ENCODE peak calls at places on chromosomes 2 and 18, in five cellular contexts. One of them, this sample, is unnamed.

GRCh38 chr2:149773006-149773405 is 185.4 kb upstream of the MMADHC start:
- DNase-seq in neuronal stem cell: no peak
- DNase-seq in IMR-90: no peak
- DNase-seq in H1: no peak
- DNase-seq in mesenchymal stem cell: no peak
- DNase-seq in this sample: no peak

GRCh38 chr18:50956116-50956515 is 11.7 kb upstream of the ELAC1 start:
- DNase-seq in neuronal stem cell: no peak
- DNase-seq in IMR-90: no peak
- DNase-seq in H1: no peak
- DNase-seq in mesenchymal stem cell: no peak
- DNase-seq in this sample: peak

GRCh38 chr2:172887280-172887679 is 151.6 kb downstream of the RAPGEF4 start:
- DNase-seq in neuronal stem cell: no peak
- DNase-seq in IMR-90: no peak
- DNase-seq in H1: no peak
- DNase-seq in mesenchymal stem cell: no peak
- DNase-seq in this sample: peak

GRCh38 chr2:199692489-199692888 is 158.5 kb downstream of the FTCDNL1 start:
- DNase-seq in neuronal stem cell: no peak
- DNase-seq in IMR-90: no peak
- DNase-seq in H1: no peak
- DNase-seq in mesenchymal stem cell: peak
- DNase-seq in this sample: no peak

GRCh38 chr2:120899799-120900198 is 164.1 kb downstream of the GLI2 start:
- DNase-seq in neuronal stem cell: no peak
- DNase-seq in IMR-90: no peak
- DNase-seq in H1: no peak
- DNase-seq in mesenchymal stem cell: no peak
- DNase-seq in this sample: no peak

GRCh38 chr18:63131106-63131943 is 188.2 kb downstream of the BCL2 start:
- DNase-seq in neuronal stem cell: peak
- DNase-seq in IMR-90: peak
- DNase-seq in H1: no peak
- DNase-seq in mesenchymal stem cell: peak
- DNase-seq in this sample: peak

GRCh38 chr2:152228215-152228614 is 52.7 kb upstream of the STAM2 start:
- DNase-seq in neuronal stem cell: no peak
- DNase-seq in IMR-90: peak
- DNase-seq in H1: no peak
- DNase-seq in mesenchymal stem cell: peak
- DNase-seq in this sample: no peak

GRCh38 chr18:79645291-79645983 is 34.2 kb upstream of the CTDP1 start:
- DNase-seq in neuronal stem cell: no peak
- DNase-seq in IMR-90: no peak
- DNase-seq in H1: no peak
- DNase-seq in mesenchymal stem cell: no peak
- DNase-seq in this sample: no peak

GRCh38 chr2:138177693-138178092 is 213.4 kb downstream of the HNMT start:
- DNase-seq in neuronal stem cell: no peak
- DNase-seq in IMR-90: no peak
- DNase-seq in H1: no peak
- DNase-seq in mesenchymal stem cell: no peak
- DNase-seq in this sample: no peak

GRCh38 chr18:6729247-6730091 is at the start of gene ARHGAP28:
- DNase-seq in neuronal stem cell: peak
- DNase-seq in IMR-90: peak
- DNase-seq in H1: peak
- DNase-seq in mesenchymal stem cell: peak
- DNase-seq in this sample: peak

GRCh38 chr2:66573866-66574265 is 138.9 kb downstream of the MEIS1 start:
- DNase-seq in neuronal stem cell: no peak
- DNase-seq in IMR-90: peak
- DNase-seq in H1: peak
- DNase-seq in mesenchymal stem cell: peak
- DNase-seq in this sample: no peak

GRCh38 chr2:52881606-52882005 is 886.0 kb upstream of the CHAC2 start:
- DNase-seq in neuronal stem cell: no peak
- DNase-seq in IMR-90: peak
- DNase-seq in H1: no peak
- DNase-seq in mesenchymal stem cell: peak
- DNase-seq in this sample: no peak

GRCh38 chr2:158395166-158395565 is 61.4 kb downstream of the CCDC148 start:
- DNase-seq in neuronal stem cell: no peak
- DNase-seq in IMR-90: no peak
- DNase-seq in H1: no peak
- DNase-seq in mesenchymal stem cell: no peak
- DNase-seq in this sample: no peak

GRCh38 chr2:168174761-168175160 is 72.6 kb downstream of the STK39 start:
- DNase-seq in neuronal stem cell: no peak
- DNase-seq in IMR-90: no peak
- DNase-seq in H1: no peak
- DNase-seq in mesenchymal stem cell: no peak
- DNase-seq in this sample: no peak
- H3K9ac ChIP-seq in neuronal stem cell: no peak
- H3K9ac ChIP-seq in IMR-90: no peak
- H3K9ac ChIP-seq in H1: no peak
- H3K9ac ChIP-seq in mesenchymal stem cell: no peak
- H3K9ac ChIP-seq in this sample: no peak

GRCh38 chr2:167151894-167152293 is 263.6 kb downstream of the XIRP2 start:
- DNase-seq in neuronal stem cell: no peak
- DNase-seq in IMR-90: no peak
- DNase-seq in H1: no peak
- DNase-seq in mesenchymal stem cell: no peak
- DNase-seq in this sample: no peak
- H3K4me3 ChIP-seq in neuronal stem cell: no peak
- H3K4me3 ChIP-seq in IMR-90: no peak
- H3K4me3 ChIP-seq in H1: no peak
- H3K4me3 ChIP-seq in mesenchymal stem cell: no peak
- H3K4me3 ChIP-seq in this sample: no peak

DNA sequence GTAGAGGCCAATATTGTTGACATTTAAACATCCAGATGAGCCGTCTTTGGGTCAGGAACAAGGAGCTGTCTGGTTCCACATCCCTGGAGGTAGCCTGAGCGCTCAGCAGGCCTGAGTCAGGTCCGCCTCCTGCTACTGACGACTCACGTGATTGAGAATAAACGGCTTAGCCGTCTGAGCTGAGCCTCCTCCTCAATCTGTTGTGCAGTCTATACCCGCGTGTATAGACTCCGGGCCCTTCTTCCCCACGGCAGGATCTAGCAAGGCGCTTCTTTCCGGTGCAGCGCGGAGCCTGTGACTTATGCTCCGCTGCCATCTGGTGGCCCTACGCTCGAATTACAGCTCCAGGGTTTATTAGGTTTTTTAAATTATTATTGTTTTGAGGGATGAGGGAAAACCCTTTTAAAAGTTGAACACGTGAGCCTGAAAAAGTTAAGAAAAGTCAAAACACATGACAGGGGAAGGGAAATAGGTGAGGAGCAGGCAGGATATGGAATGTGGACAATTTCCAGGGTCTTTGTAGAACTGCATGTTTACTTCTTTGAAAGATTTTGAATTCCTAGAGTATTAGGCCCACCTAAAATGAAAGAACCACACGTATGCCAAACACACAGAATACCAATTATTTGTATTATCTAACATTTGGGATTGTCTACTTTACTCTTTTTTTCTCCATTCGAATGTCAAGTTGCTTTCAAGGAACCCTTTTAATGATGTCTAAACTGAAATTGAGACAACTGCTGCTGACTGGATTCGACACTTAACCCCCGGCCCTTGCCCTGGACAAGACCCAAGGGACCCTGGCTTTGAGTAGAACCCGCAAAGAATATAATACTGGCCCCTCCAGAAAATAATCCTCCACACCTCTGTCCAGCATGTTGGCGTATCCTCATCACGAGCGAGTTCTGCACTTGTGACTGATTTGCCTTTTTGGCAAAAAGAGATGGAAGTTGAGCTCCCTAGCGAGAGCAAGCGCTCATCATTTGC is 112.4 kb upstream of the ZNF236 start:
- DNase-seq in neuronal stem cell: peak
- DNase-seq in IMR-90: peak
- DNase-seq in H1: peak
- DNase-seq in mesenchymal stem cell: peak
- DNase-seq in this sample: peak
- H3K14ac ChIP-seq in neuronal stem cell: no peak
- H3K14ac ChIP-seq in IMR-90: no peak
- H3K14ac ChIP-seq in H1: no peak
- H3K14ac ChIP-seq in mesenchymal stem cell: no peak
- H3K14ac ChIP-seq in this sample: no peak

GRCh38 chr2:144376475-144376874 is 143.4 kb downstream of the ZEB2 start:
- DNase-seq in neuronal stem cell: no peak
- DNase-seq in IMR-90: no peak
- DNase-seq in H1: no peak
- DNase-seq in mesenchymal stem cell: no peak
- DNase-seq in this sample: no peak

GRCh38 chr2:144377929-144378328 is 142.0 kb downstream of the ZEB2 start:
- DNase-seq in neuronal stem cell: no peak
- DNase-seq in IMR-90: peak
- DNase-seq in H1: no peak
- DNase-seq in mesenchymal stem cell: peak
- DNase-seq in this sample: no peak

GRCh38 chr2:144379891-144380311 is 140.0 kb downstream of the ZEB2 start:
- DNase-seq in neuronal stem cell: no peak
- DNase-seq in IMR-90: no peak
- DNase-seq in H1: no peak
- DNase-seq in mesenchymal stem cell: no peak
- DNase-seq in this sample: no peak

GRCh38 chr2:144376926-144377325 is 143.0 kb downstream of the ZEB2 start:
- DNase-seq in neuronal stem cell: no peak
- DNase-seq in IMR-90: no peak
- DNase-seq in H1: no peak
- DNase-seq in mesenchymal stem cell: no peak
- DNase-seq in this sample: no peak

DNA sequence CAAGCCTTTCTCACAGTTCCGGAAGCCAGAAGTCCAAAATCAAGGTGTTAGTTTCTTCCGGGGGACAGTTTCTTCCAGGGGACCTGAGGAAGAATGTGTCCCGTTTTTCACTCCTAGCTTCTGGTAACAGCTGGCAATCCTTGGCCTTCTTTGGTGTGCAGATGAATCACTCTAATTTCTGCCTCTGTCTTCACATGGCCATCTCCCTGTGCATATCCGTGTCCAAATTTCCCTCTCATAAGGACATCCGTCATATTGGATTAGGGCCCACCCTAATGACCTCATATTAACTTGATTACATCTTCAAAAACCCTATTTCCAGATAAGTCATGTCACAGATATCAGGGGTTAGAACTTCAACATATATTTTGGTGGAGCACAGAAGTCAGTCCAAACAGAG is 141.4 kb downstream of the ZEB2 start:
- DNase-seq in neuronal stem cell: no peak
- DNase-seq in IMR-90: no peak
- DNase-seq in H1: no peak
- DNase-seq in mesenchymal stem cell: no peak
- DNase-seq in this sample: no peak
- H3K9ac ChIP-seq in neuronal stem cell: no peak
- H3K9ac ChIP-seq in IMR-90: no peak
- H3K9ac ChIP-seq in H1: no peak
- H3K9ac ChIP-seq in mesenchymal stem cell: no peak
- H3K9ac ChIP-seq in this sample: no peak

GRCh38 chr2:46702537-46702936 is 213.1 kb downstream of the MCFD2 start:
- DNase-seq in neuronal stem cell: no peak
- DNase-seq in IMR-90: no peak
- DNase-seq in H1: no peak
- DNase-seq in mesenchymal stem cell: no peak
- DNase-seq in this sample: no peak
- H3K4me3 ChIP-seq in neuronal stem cell: no peak
- H3K4me3 ChIP-seq in IMR-90: no peak
- H3K4me3 ChIP-seq in H1: no peak
- H3K4me3 ChIP-seq in mesenchymal stem cell: no peak
- H3K4me3 ChIP-seq in this sample: no peak

GRCh38 chr2:135741395-135742306 is at the start of gene UBXN4:
- DNase-seq in neuronal stem cell: peak
- DNase-seq in IMR-90: peak
- DNase-seq in H1: peak
- DNase-seq in mesenchymal stem cell: peak
- DNase-seq in this sample: peak
- H3K14ac ChIP-seq in neuronal stem cell: peak
- H3K14ac ChIP-seq in IMR-90: peak
- H3K14ac ChIP-seq in H1: no peak
- H3K14ac ChIP-seq in mesenchymal stem cell: no peak
- H3K14ac ChIP-seq in this sample: peak

GRCh38 chr18:48934400-48934707 is 16.4 kb downstream of the SMAD7 start:
- DNase-seq in neuronal stem cell: no peak
- DNase-seq in IMR-90: no peak
- DNase-seq in H1: no peak
- DNase-seq in mesenchymal stem cell: no peak
- DNase-seq in this sample: no peak
- H3K9ac ChIP-seq in neuronal stem cell: no peak
- H3K9ac ChIP-seq in IMR-90: peak
- H3K9ac ChIP-seq in H1: no peak
- H3K9ac ChIP-seq in mesenchymal stem cell: peak
- H3K9ac ChIP-seq in this sample: no peak

DNA sequence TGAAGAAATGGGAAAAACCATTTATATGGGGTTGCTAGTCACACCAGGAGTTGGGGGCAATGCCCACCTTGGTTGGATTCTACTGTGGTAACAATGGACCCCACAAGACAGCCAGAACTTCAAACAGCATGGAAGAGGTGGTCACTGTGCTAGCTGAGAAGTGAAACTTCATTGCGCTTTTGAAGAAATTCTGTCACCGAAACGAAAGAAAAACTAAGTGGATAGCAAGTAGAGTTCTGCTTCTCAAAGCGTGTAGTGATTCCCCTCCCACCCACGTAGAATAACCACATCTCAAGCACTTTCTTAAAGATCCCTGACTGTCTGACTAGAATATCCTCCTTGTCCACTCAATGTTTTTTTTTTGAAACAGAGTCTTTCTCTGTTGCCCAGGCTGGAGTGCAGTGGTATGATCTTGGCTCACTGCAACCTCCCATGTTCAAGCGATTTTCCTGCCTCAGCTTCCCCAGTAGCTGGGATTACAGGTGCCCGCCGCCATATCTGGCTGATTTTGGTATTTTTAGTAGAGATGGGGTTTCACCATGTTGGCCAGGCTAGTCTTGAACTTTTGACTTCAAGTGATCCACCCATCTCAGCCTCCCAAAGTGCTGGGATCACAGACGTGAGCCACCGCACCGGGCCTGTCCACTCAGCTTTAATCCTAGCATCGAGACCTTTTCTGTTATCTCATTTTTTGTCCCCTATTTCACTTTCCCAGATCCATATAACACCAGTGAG is 30.1 kb upstream of the CCL20 start:
- DNase-seq in neuronal stem cell: no peak
- DNase-seq in IMR-90: no peak
- DNase-seq in H1: no peak
- DNase-seq in mesenchymal stem cell: no peak
- DNase-seq in this sample: no peak
- H3K4me3 ChIP-seq in neuronal stem cell: no peak
- H3K4me3 ChIP-seq in IMR-90: no peak
- H3K4me3 ChIP-seq in H1: no peak
- H3K4me3 ChIP-seq in mesenchymal stem cell: no peak
- H3K4me3 ChIP-seq in this sample: no peak

This sample was measured in trophoblast cell.